ENCODE peak calls at places on chromosomes 4 and X, in five cellular contexts. V is body of pancreas, U is astrocyte, Y is choroid plexus epithelial cell, X is epithelial cell of esophagus. S is an unnamed sample.

GRCh38 chr4:25939330-25939729 is 25.3 kb downstream of the SMIM20 start:
- DNase-seq in U (no peak), V (no peak), Y (no peak), X (no peak), S (no peak)

GRCh38 chr4:127978930-127979329 is 13.7 kb downstream of the ABHD18 start:
- DNase-seq in V (no peak), X (no peak), U (no peak), Y (no peak), S (no peak)

GRCh38 chr4:182881928-182882327 is 35.3 kb downstream of the DCTD start:
- DNase-seq in Y (peak), V (peak), U (peak), X (no peak), S (no peak)

GRCh38 chr4:8127051-8127798 is 31.4 kb downstream of the ABLIM2 start:
- DNase-seq in Y (no peak), V (no peak), X (no peak), U (no peak), S (no peak)

GRCh38 chr4:7903686-7904085 is 36.0 kb downstream of the AFAP1 start:
- DNase-seq in Y (peak), X (no peak), V (no peak), U (peak), S (no peak)

GRCh38 chrX:148389629-148390028 is 110.8 kb upstream of the AFF2 start:
- DNase-seq in X (no peak), U (no peak), V (no peak), Y (no peak), S (no peak)

GRCh38 chr4:139921551-139922184 is 232.3 kb downstream of the MAML3 start:
- DNase-seq in Y (no peak), V (peak), U (no peak), X (no peak), S (no peak)

GRCh38 chr4:149709640-149710039 is 106.0 kb downstream of the IQCM start:
- DNase-seq in V (no peak), X (peak), Y (no peak), U (peak), S (no peak)

GRCh38 chrX:106499473-106499872 is 112.3 kb upstream of the RADX start:
- DNase-seq in V (no peak), U (no peak), Y (no peak), X (peak), S (no peak)

GRCh38 chrX:129779747-129780146 is at the start of gene SASH3:
- DNase-seq in X (no peak), Y (no peak), U (no peak), V (no peak), S (no peak)

GRCh38 chrX:109687903-109688302 is 45.2 kb downstream of the ACSL4 start:
- DNase-seq in Y (no peak), U (no peak), V (no peak), X (no peak), S (no peak)

GRCh38 chr4:18593297-18594002 is 571.9 kb upstream of the LCORL start:
- DNase-seq in Y (peak), X (peak), V (peak), U (peak), S (peak)

GRCh38 chrX:154730271-154730883 is 20.5 kb downstream of the GAB3 start:
- DNase-seq in Y (peak), U (peak), V (peak), X (no peak), S (no peak)

GRCh38 chrX:110120025-110120424 is 117.1 kb downstream of the TMEM164 start:
- DNase-seq in U (no peak), V (peak), X (no peak), Y (no peak), S (no peak)

GRCh38 chrX:124504106-124504983 is 158.0 kb downstream of the SH2D1A start:
- DNase-seq in U (no peak), V (no peak), X (no peak), Y (no peak), S (no peak)

GRCh38 chr4:110022457-110022856 is 109.8 kb downstream of the EGF start:
- DNase-seq in V (no peak), Y (no peak), U (no peak), X (no peak), S (no peak)

GRCh38 chrX:39073131-39073530 is 271.9 kb downstream of the MID1IP1 start:
- DNase-seq in U (no peak), X (peak), Y (no peak), V (no peak), S (no peak)

GRCh38 chr4:14254252-14254651 is 626.7 kb upstream of the BOD1L1 start:
- DNase-seq in X (peak), Y (peak), V (peak), U (peak), S (peak)

GRCh38 chr4:3766791-3767561 is 791 bp downstream of the ADRA2C start:
- DNase-seq in Y (peak), X (peak), U (no peak), V (no peak), S (peak)

GRCh38 chr4:6199344-6199921 is 916 bp downstream of the JAKMIP1 start:
- DNase-seq in Y (no peak), U (peak), X (no peak), V (no peak), S (no peak)

GRCh38 chr4:93855926-93856325 is 27.4 kb downstream of the ATOH1 start:
- DNase-seq in Y (no peak), X (no peak), V (no peak), U (no peak), S (no peak)

GRCh38 chr4:65661469-65661868 is 8.8 kb downstream of the EPHA5 start:
- DNase-seq in Y (peak), X (no peak), U (peak), V (no peak), S (no peak)

GRCh38 chr4:150931796-150932195 is 83.3 kb downstream of the LRBA start:
- DNase-seq in V (no peak), X (no peak), Y (no peak), U (no peak), S (no peak)

GRCh38 chrX:101617211-101618191 is at the start of gene ARMCX6:
- DNase-seq in V (peak), U (peak), X (peak), Y (peak), S (peak)

GRCh38 chr4:86500527-86500926 is 93.6 kb upstream of the PTPN13 start:
- DNase-seq in V (no peak), Y (no peak), X (peak), U (no peak), S (no peak)

GRCh38 chr4:69092190-69092589 is 4.1 kb upstream of the UGT2B7 start:
- DNase-seq in Y (peak), X (peak), U (peak), V (no peak), S (no peak)

GRCh38 chrX:135596495-135596894 is 76.0 kb downstream of the INTS6L start:
- DNase-seq in U (no peak), V (peak), Y (peak), X (peak), S (peak)

GRCh38 chrX:42089014-42089413 is 165.7 kb upstream of the CASK start:
- DNase-seq in X (no peak), U (no peak), V (no peak), Y (no peak), S (no peak)

GRCh38 chr4:56078866-56079265 is 130.1 kb downstream of the CEP135 start:
- DNase-seq in U (no peak), X (no peak), Y (peak), V (no peak), S (no peak)

GRCh38 chr4:101178731-101179130 is 168.6 kb downstream of the PPP3CA start:
- DNase-seq in Y (peak), U (peak), V (no peak), X (no peak), S (no peak)

GRCh38 chr4:183101956-183102480 is 3.0 kb downstream of the WWC2 start:
- DNase-seq in V (no peak), Y (no peak), U (no peak), X (peak), S (no peak)

GRCh38 chrX:68672581-68673318 is 25.3 kb downstream of the STARD8 start:
- DNase-seq in V (no peak), Y (no peak), X (no peak), U (no peak), S (no peak)

GRCh38 chrX:72019487-72019886 is 108.8 kb downstream of the NHSL2 start:
- DNase-seq in Y (no peak), V (no peak), X (no peak), U (no peak), S (no peak)

GRCh38 chrX:130688360-130688759 is 214.6 kb downstream of the ENOX2 start:
- DNase-seq in V (no peak), U (no peak), X (no peak), Y (no peak), S (no peak)

GRCh38 chr4:140704964-140705363 is 51.2 kb downstream of the TBC1D9 start:
- DNase-seq in X (no peak), U (no peak), Y (no peak), V (no peak), S (no peak)

GRCh38 chr4:94995684-94996394 is 238.1 kb downstream of the BMPR1B start:
- DNase-seq in V (peak), X (peak), Y (peak), U (peak), S (no peak)

GRCh38 chr4:8603931-8604330 is 11.4 kb downstream of the CPZ start:
- DNase-seq in Y (no peak), V (no peak), U (no peak), X (no peak), S (no peak)

GRCh38 chrX:83511208-83511607 is 3.1 kb downstream of the POU3F4 start:
- DNase-seq in V (no peak), U (peak), Y (no peak), X (no peak), S (peak)

GRCh38 chrX:108309144-108309543 is 129.1 kb downstream of the COL4A6 start:
- DNase-seq in V (no peak), X (peak), Y (peak), U (peak), S (no peak)

GRCh38 chr4:186726440-186727148 is 2.9 kb upstream of the FAT1 start:
- DNase-seq in Y (peak), X (peak), U (peak), V (peak), S (peak)
- TF ChIP-seq CTCF in Y (no peak), X (no peak), U (no peak), V (peak), S (no peak)

GRCh38 chrX:75623535-75623934 is 100.7 kb upstream of the ZDHHC15 start:
- DNase-seq in V (no peak), U (no peak), Y (peak), X (peak), S (peak)
- TF ChIP-seq CTCF in V (no peak), U (peak), Y (peak), X (no peak), S (no peak)

GRCh38 chr4:85246055-85246454 is 228.9 kb upstream of the ARHGAP24 start:
- DNase-seq in V (no peak), U (no peak), X (no peak), Y (no peak), S (no peak)

GRCh38 chr4:85244638-85245037 is 230.3 kb upstream of the ARHGAP24 start:
- DNase-seq in U (no peak), Y (no peak), V (no peak), X (no peak), S (no peak)

DNA sequence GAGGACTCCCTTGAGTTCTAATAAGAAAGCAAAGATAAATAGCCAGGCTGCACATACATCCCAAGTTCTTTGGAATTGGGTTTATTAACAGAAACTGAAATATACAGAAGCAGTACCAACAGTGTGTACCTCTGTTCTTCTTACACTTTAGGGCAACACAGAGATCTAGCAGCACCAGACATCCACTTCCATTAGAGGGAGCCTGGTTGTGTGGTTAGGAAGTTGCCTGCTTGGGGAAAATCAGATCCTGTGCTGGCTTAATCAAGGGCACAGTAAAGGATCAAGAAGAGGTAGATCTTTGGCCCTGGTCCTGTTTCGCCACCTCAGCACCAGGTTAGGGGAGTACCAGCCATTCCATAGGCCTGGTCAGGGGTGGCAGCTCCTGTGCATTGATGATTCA is 231.1 kb upstream of the ARHGAP24 start:
- DNase-seq in V (no peak), U (no peak), X (peak), Y (peak), S (no peak)
- TF ChIP-seq CTCF in V (no peak), U (no peak), X (peak), Y (peak), S (no peak)

GRCh38 chr4:173227753-173228152 is 59.1 kb downstream of the GALNT7 start:
- DNase-seq in X (no peak), V (no peak), U (no peak), Y (no peak), S (no peak)

GRCh38 chr4:173235050-173235449 is 66.4 kb downstream of the GALNT7 start:
- DNase-seq in X (no peak), V (no peak), Y (no peak), U (no peak), S (no peak)

GRCh38 chr4:173237152-173237551 is 68.5 kb downstream of the GALNT7 start:
- DNase-seq in X (no peak), V (no peak), Y (no peak), U (no peak), S (no peak)

GRCh38 chr4:173230077-173230476 is 61.5 kb downstream of the GALNT7 start:
- DNase-seq in Y (no peak), V (no peak), U (no peak), X (no peak), S (no peak)

DNA sequence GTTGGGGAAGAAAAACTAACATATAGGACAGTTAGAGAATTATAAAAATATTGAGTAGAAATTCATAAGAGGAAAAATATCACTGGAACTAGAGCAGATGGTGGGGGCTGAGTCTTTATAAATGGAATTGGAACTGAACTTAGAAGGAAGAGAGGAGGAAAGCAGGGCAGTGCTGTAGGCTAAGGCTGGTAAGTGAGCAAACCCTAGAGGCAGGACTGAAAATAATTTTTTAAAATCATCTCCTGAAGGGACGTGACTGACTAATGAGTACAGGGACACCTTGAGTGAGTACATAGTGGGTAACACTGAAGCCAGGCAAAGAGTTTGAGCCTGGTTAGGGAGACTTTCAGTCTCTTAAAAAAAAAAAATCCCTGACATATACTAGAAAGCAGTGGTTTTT is 63.3 kb downstream of the GALNT7 start:
- DNase-seq in U (no peak), V (no peak), X (peak), Y (peak), S (no peak)
- TF ChIP-seq CTCF in U (no peak), V (peak), X (peak), Y (peak), S (no peak)

DNA sequence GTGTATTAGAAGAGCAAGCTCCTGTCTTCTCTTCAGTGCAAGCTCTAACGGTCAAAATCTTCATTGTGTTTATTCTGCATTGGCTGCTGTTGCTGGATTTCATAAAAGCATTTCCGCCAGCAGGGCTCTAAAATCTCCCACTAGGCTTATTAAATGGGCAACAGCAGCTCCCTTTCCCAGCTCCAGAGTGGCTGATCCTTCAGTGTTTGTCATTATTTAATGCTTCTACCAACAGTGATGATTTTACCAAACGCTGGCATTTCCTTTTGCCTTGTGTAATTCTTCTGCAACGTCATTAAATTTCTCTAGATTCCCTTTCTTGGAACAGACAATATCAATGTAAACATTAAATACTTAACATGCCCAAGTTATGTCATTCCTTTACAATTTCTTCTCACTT is 20.1 kb downstream of the SLC7A11 start:
- DNase-seq in X (peak), Y (peak), U (peak), V (peak), S (no peak)
- TF ChIP-seq CTCF in X (no peak), Y (peak), U (no peak), V (peak), S (no peak)

DNA sequence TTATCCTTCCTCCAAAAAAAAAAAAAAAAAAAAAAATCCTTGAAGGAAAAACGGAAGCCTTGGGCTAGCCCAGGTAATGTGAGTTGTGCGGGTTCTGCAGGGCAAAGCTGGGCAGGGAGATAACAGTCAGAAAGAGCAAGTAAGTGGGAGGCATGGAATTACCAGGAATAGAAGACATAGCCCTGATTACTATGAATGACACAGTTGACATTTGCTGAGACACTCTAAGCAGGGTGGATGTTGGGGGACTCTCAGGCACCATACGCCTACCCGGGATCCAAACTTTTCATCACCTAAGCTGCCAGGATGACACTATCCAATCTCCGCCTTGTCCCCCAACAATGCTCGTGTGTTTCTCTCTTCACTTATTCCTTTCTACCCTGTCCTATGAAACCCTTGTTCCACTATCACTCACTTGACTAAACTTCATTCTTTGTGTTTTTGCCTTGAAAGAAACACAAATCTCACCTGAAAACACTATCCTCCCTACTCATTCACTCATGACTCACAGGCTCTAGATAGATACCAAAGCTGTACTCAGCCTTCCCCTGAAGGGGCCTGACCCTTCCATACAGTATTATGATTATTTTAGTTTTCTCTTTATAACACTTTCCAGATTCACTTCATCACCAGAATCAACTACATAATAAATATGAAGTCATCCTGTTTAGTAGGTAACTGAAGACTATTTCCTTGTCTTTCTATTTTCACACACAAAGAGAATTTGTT is 158.4 kb downstream of the INPP4B start:
- DNase-seq in X (peak), U (no peak), V (no peak), Y (no peak), S (no peak)
- TF ChIP-seq CTCF in X (no peak), U (no peak), V (no peak), Y (no peak), S (no peak)

GRCh38 chrX:5117816-5118215 is 1110.9 kb downstream of the NLGN4X start:
- DNase-seq in Y (no peak), V (no peak), U (no peak), X (no peak), S (no peak)

DNA sequence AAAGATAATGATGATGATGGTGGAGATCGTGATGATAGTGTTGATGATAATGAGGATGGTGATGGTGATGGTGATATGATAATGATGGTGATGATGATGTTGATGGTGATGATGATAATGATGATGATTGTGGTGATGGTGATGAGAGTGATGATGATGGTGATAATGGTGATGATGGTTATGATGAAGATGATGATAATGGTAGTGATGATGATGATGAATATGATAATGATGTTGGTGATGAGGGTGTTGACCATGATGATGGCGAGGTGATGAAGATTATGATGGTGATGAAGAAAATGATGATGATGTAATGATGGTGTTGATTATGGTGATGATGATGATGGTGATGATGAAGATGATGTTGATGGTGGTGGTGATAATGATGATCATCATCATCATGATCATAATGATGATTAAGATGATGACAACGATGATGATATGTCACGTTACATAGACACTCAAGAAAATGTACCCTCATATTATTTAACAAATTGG is 1106.4 kb downstream of the NLGN4X start:
- DNase-seq in U (no peak), Y (no peak), X (no peak), V (no peak), S (no peak)
- TF ChIP-seq CTCF in U (no peak), Y (no peak), X (no peak), V (no peak), S (no peak)

DNA sequence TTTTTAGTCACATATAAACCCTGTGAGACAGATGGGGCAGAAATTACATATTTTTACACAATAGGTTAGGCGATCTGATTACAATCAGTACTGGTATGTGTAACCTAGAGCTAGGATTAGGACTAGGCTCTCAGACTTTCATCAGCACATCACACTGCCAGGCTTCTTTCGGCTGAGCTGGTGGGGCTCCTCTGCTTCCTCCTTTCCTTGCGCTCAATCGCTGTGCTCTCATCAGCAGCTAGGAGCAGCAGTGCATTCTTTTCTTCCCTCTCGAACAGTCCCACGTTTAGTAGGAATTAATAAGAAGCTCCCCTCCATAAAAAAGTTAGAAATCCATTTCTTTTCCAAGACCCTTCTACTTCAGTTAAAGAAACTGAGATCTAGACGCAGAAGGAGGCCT is 350.4 kb downstream of the SPRY1 start:
- DNase-seq in X (no peak), V (no peak), Y (peak), U (no peak), S (no peak)
- TF ChIP-seq CTCF in X (no peak), V (no peak), Y (no peak), U (peak), S (no peak)